ENCODE peak calls at places on chromosomes 3 and 15, in five cellular contexts. One of them, this sample, is unnamed.
A peak's percentile ranks its signal among the peaks of the same experiment; 100 is the strongest.

GRCh38 chr3:34256021-34256420 is 457.6 kb downstream of the PDCD6IP start:
- DNase-seq in SK-N-SH: no peak
- DNase-seq in IMR-90: no peak
- DNase-seq in HCT116: no peak
- DNase-seq in mammary epithelial cell: no peak
- DNase-seq in this sample: peak; percentile 33

GRCh38 chr3:35965908-35966307 is 326.6 kb downstream of the ARPP21 start:
- DNase-seq in SK-N-SH: peak; percentile 46
- DNase-seq in IMR-90: peak; percentile 55
- DNase-seq in mammary epithelial cell: peak; percentile 14
- DNase-seq in HCT116: no peak
- DNase-seq in this sample: peak; percentile 49

GRCh38 chr3:37183375-37183831 is 9.0 kb upstream of the LRRFIP2 start:
- DNase-seq in IMR-90: peak; percentile 96
- DNase-seq in SK-N-SH: no peak
- DNase-seq in HCT116: peak; percentile 73
- DNase-seq in mammary epithelial cell: peak; percentile 98
- DNase-seq in this sample: no peak

GRCh38 chr3:104604326-104605010 is 762.2 kb upstream of the ALCAM start:
- DNase-seq in HCT116: peak; percentile 18
- DNase-seq in SK-N-SH: no peak
- DNase-seq in mammary epithelial cell: peak; percentile 11
- DNase-seq in IMR-90: peak; percentile 48
- DNase-seq in this sample: no peak

GRCh38 chr15:82852906-82853635 is 43.6 kb downstream of the WHAMM start:
- DNase-seq in IMR-90: no peak
- DNase-seq in HCT116: no peak
- DNase-seq in SK-N-SH: no peak
- DNase-seq in mammary epithelial cell: no peak
- DNase-seq in this sample: no peak

GRCh38 chr3:39208463-39209055 is 16.2 kb upstream of the XIRP1 start:
- DNase-seq in HCT116: peak; percentile 54
- DNase-seq in SK-N-SH: peak; percentile 38
- DNase-seq in IMR-90: peak; percentile 56
- DNase-seq in mammary epithelial cell: peak; percentile 50
- DNase-seq in this sample: peak; percentile 76

GRCh38 chr15:41559489-41560177 is 621 bp downstream of the TYRO3 start:
- DNase-seq in mammary epithelial cell: no peak
- DNase-seq in IMR-90: no peak
- DNase-seq in SK-N-SH: peak; percentile 66
- DNase-seq in HCT116: no peak
- DNase-seq in this sample: peak; percentile 45

GRCh38 chr15:64858136-64858535 is 16.4 kb downstream of the PLEKHO2 start:
- DNase-seq in SK-N-SH: no peak
- DNase-seq in HCT116: no peak
- DNase-seq in mammary epithelial cell: no peak
- DNase-seq in IMR-90: no peak
- DNase-seq in this sample: no peak

GRCh38 chr15:100920516-100921135 is 1.5 kb downstream of the LRRK1 start:
- DNase-seq in mammary epithelial cell: no peak
- DNase-seq in IMR-90: no peak
- DNase-seq in HCT116: no peak
- DNase-seq in SK-N-SH: no peak
- DNase-seq in this sample: no peak

GRCh38 chr3:24365168-24365567 is 129.5 kb downstream of the THRB start:
- DNase-seq in IMR-90: peak; percentile 68
- DNase-seq in HCT116: peak; percentile 31
- DNase-seq in SK-N-SH: peak; percentile 6
- DNase-seq in mammary epithelial cell: peak; percentile 91
- DNase-seq in this sample: peak; percentile 73

GRCh38 chr15:45855907-45856579 is 221.2 kb downstream of the SQOR start:
- DNase-seq in SK-N-SH: no peak
- DNase-seq in IMR-90: no peak
- DNase-seq in mammary epithelial cell: peak; percentile 91
- DNase-seq in HCT116: no peak
- DNase-seq in this sample: peak; percentile 13

GRCh38 chr3:112770026-112770626 is 76.5 kb downstream of the CD200R1L start:
- DNase-seq in SK-N-SH: no peak
- DNase-seq in HCT116: peak; percentile 10
- DNase-seq in IMR-90: peak; percentile 87
- DNase-seq in mammary epithelial cell: peak; percentile 85
- DNase-seq in this sample: peak; percentile 17

GRCh38 chr3:118641608-118642007 is 393.0 kb downstream of the IGSF11 start:
- DNase-seq in HCT116: no peak
- DNase-seq in SK-N-SH: peak; percentile 75
- DNase-seq in mammary epithelial cell: no peak
- DNase-seq in IMR-90: no peak
- DNase-seq in this sample: peak; percentile 33

GRCh38 chr3:77254967-77255831 is 215.3 kb downstream of the ROBO2 start:
- DNase-seq in IMR-90: peak; percentile 69
- DNase-seq in mammary epithelial cell: peak; percentile 27
- DNase-seq in SK-N-SH: peak; percentile 65
- DNase-seq in HCT116: no peak
- DNase-seq in this sample: peak; percentile 81

GRCh38 chr15:31202953-31203352 is 101.4 kb upstream of the TRPM1 start:
- DNase-seq in IMR-90: no peak
- DNase-seq in mammary epithelial cell: no peak
- DNase-seq in HCT116: no peak
- DNase-seq in SK-N-SH: no peak
- DNase-seq in this sample: no peak

GRCh38 chr3:52108302-52109232 is 45.7 kb downstream of the POC1A start:
- DNase-seq in IMR-90: no peak
- DNase-seq in HCT116: no peak
- DNase-seq in mammary epithelial cell: no peak
- DNase-seq in SK-N-SH: peak; percentile 75
- DNase-seq in this sample: no peak

GRCh38 chr3:112136959-112137693 is 4.1 kb upstream of the GCSAM start:
- DNase-seq in mammary epithelial cell: peak; percentile 53
- DNase-seq in IMR-90: peak; percentile 34
- DNase-seq in SK-N-SH: no peak
- DNase-seq in HCT116: peak; percentile 49
- DNase-seq in this sample: peak; percentile 61

GRCh38 chr3:191366675-191367074 is 36.3 kb upstream of the UTS2B start:
- DNase-seq in mammary epithelial cell: no peak
- DNase-seq in IMR-90: peak; percentile 81
- DNase-seq in SK-N-SH: no peak
- DNase-seq in HCT116: no peak
- DNase-seq in this sample: no peak

GRCh38 chr3:7962244-7962643 is 539.4 kb upstream of the LMCD1 start:
- DNase-seq in IMR-90: no peak
- DNase-seq in SK-N-SH: no peak
- DNase-seq in mammary epithelial cell: no peak
- DNase-seq in HCT116: no peak
- DNase-seq in this sample: no peak

GRCh38 chr15:60392986-60393811 is 4.6 kb downstream of the ANXA2 start:
- DNase-seq in IMR-90: peak; percentile 98
- DNase-seq in HCT116: peak; percentile 98
- DNase-seq in SK-N-SH: no peak
- DNase-seq in mammary epithelial cell: peak; percentile 100
- DNase-seq in this sample: peak; percentile 90

GRCh38 chr15:53586815-53587214 is 172.6 kb downstream of the WDR72 start:
- DNase-seq in IMR-90: no peak
- DNase-seq in SK-N-SH: peak; percentile 5
- DNase-seq in HCT116: peak; percentile 28
- DNase-seq in mammary epithelial cell: peak; percentile 36
- DNase-seq in this sample: peak; percentile 70

GRCh38 chr3:52198643-52199608 is 966 bp downstream of the ALAS1 start:
- DNase-seq in IMR-90: no peak
- DNase-seq in mammary epithelial cell: no peak
- DNase-seq in SK-N-SH: no peak
- DNase-seq in HCT116: no peak
- DNase-seq in this sample: no peak

GRCh38 chr3:112781611-112782010 is 65.1 kb downstream of the CD200R1L start:
- DNase-seq in IMR-90: peak; percentile 68
- DNase-seq in SK-N-SH: no peak
- DNase-seq in HCT116: no peak
- DNase-seq in mammary epithelial cell: peak; percentile 33
- DNase-seq in this sample: no peak

GRCh38 chr3:132800958-132801357 is 78.7 kb upstream of the NPHP3 start:
- DNase-seq in HCT116: no peak
- DNase-seq in SK-N-SH: no peak
- DNase-seq in IMR-90: no peak
- DNase-seq in mammary epithelial cell: no peak
- DNase-seq in this sample: no peak

GRCh38 chr15:58510715-58511465 is 79.1 kb downstream of the LIPC start:
- DNase-seq in SK-N-SH: no peak
- DNase-seq in IMR-90: peak; percentile 51
- DNase-seq in mammary epithelial cell: no peak
- DNase-seq in HCT116: no peak
- DNase-seq in this sample: no peak

GRCh38 chr3:45704544-45704943 is 15.3 kb downstream of the SACM1L start:
- DNase-seq in mammary epithelial cell: no peak
- DNase-seq in SK-N-SH: no peak
- DNase-seq in IMR-90: no peak
- DNase-seq in HCT116: no peak
- DNase-seq in this sample: no peak

GRCh38 chr3:45700570-45701073 is 11.4 kb downstream of the SACM1L start:
- DNase-seq in SK-N-SH: no peak
- DNase-seq in mammary epithelial cell: no peak
- DNase-seq in IMR-90: no peak
- DNase-seq in HCT116: no peak
- DNase-seq in this sample: no peak

GRCh38 chr3:45706133-45706808 is 17.1 kb downstream of the SACM1L start:
- DNase-seq in mammary epithelial cell: no peak
- DNase-seq in SK-N-SH: no peak
- DNase-seq in HCT116: no peak
- DNase-seq in IMR-90: no peak
- DNase-seq in this sample: no peak

DNA sequence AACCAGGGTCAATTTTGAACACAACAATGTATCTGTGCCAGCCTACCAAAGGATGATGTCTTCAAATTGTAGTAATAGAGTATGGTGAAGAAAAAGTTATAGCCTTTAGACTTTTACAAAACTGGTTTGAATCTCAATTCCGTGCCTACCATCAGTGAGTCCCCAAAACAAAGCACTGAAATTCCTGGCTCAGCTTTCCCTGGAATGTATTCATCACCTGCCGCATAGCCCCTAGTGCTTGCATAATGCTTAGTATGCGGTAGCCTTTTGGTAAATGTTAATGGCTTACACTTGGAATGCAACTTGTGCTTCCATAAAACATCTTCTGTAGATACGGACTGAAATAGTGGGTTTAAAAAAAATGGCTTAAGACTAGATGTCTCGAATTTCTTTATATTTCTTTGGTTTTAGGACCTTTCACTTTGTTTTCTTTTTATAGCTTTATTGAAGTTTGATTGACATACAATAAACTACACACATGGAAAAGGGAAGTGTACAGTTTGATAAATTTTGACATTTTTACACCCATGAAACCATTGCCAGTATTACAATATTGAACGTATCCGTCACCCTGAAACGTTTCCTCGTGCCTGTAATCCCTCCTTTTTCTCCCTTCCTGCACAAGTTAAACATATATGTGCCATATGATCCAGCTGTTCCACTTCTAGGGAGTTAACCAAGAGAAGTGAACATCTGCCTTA is 12.1 kb downstream of the SACM1L start:
- DNase-seq in mammary epithelial cell: no peak
- DNase-seq in SK-N-SH: no peak
- DNase-seq in IMR-90: no peak
- DNase-seq in HCT116: no peak
- DNase-seq in this sample: no peak
- H3K4me2 ChIP-seq in mammary epithelial cell: no peak overlapping the region
- H3K4me2 ChIP-seq in SK-N-SH: no peak overlapping the region
- H3K4me2 ChIP-seq in IMR-90: no peak overlapping the region
- H3K4me2 ChIP-seq in HCT116: no peak overlapping the region
- H3K4me2 ChIP-seq in this sample: no peak overlapping the region

GRCh38 chr15:74402873-74403589 is 30.7 kb downstream of the SEMA7A start:
- DNase-seq in SK-N-SH: no peak
- DNase-seq in IMR-90: no peak
- DNase-seq in HCT116: no peak
- DNase-seq in mammary epithelial cell: no peak
- DNase-seq in this sample: no peak
- H3K4me1 ChIP-seq in SK-N-SH: no peaks in the 10 kb centered on the region
- H3K4me1 ChIP-seq in IMR-90: peaks cover 36% of the 10 kb centered on the region
- H3K4me1 ChIP-seq in HCT116: peaks cover 81% of the 10 kb centered on the region
- H3K4me1 ChIP-seq in mammary epithelial cell: peaks cover 56% of the 10 kb centered on the region
- H3K4me1 ChIP-seq in this sample: no peaks in the 10 kb centered on the region

GRCh38 chr3:50351318-50351687 is 641 bp downstream of the CYB561D2 start:
- DNase-seq in HCT116: no peak
- DNase-seq in mammary epithelial cell: no peak
- DNase-seq in IMR-90: no peak
- DNase-seq in SK-N-SH: no peak
- DNase-seq in this sample: no peak
- H3K27ac ChIP-seq in HCT116: peak overlapping the region; percentile 70
- H3K27ac ChIP-seq in mammary epithelial cell: no peak overlapping the region
- H3K27ac ChIP-seq in IMR-90: no peak overlapping the region
- H3K27ac ChIP-seq in SK-N-SH: peak overlapping the region; percentile 31
- H3K27ac ChIP-seq in this sample: no peak overlapping the region

DNA sequence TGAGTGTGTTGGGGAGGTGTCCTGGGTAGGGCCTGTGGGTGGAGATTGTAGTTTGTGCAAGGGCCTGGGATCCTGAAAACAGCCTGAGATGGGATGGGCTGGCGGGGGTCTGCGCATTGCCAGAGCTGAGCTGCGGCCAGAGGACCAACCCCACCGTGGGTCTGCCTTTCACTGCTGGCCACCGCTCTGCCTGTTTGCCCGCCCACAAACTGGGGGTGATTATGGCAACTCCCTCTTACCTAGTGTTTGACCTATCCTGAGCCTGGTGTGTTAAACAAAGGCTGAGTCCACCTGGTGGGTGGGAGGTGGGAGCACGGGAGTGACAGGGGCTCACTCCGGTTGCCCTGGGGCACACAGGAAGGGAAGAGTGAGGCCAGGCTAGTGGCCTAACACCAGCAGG is 9.8 kb downstream of the ABTB1 start:
- DNase-seq in IMR-90: no peak
- DNase-seq in HCT116: no peak
- DNase-seq in mammary epithelial cell: no peak
- DNase-seq in SK-N-SH: no peak
- DNase-seq in this sample: no peak
- H3K4me2 ChIP-seq in IMR-90: no peak overlapping the region
- H3K4me2 ChIP-seq in HCT116: no peak overlapping the region
- H3K4me2 ChIP-seq in mammary epithelial cell: no peak overlapping the region
- H3K4me2 ChIP-seq in SK-N-SH: no peak overlapping the region
- H3K4me2 ChIP-seq in this sample: no peak overlapping the region

GRCh38 chr15:69530234-69530633 is 77.6 kb downstream of the RPLP1 start:
- DNase-seq in SK-N-SH: no peak
- DNase-seq in mammary epithelial cell: no peak
- DNase-seq in IMR-90: no peak
- DNase-seq in HCT116: no peak
- DNase-seq in this sample: no peak
- H3K4me1 ChIP-seq in SK-N-SH: peaks cover 7% of the 10 kb centered on the region
- H3K4me1 ChIP-seq in mammary epithelial cell: no peaks in the 10 kb centered on the region
- H3K4me1 ChIP-seq in IMR-90: peaks cover 9% of the 10 kb centered on the region
- H3K4me1 ChIP-seq in HCT116: no peaks in the 10 kb centered on the region
- H3K4me1 ChIP-seq in this sample: peaks cover 10% of the 10 kb centered on the region

This sample was measured in hepatocyte.